ENCODE peak calls at places on chromosomes 7 and 10, in eight cellular contexts. One of them, this sample, is unnamed.

GRCh38 chr7:2461268-2462026 is 14.8 kb downstream of the GRIFIN start:
- DNase-seq in prostate gland: no peak
- DNase-seq in A673: no peak
- DNase-seq in neural progenitor cell: peak; percentile 43
- DNase-seq in uterus: no peak
- DNase-seq in aorta: no peak
- DNase-seq in IMR-90: no peak
- DNase-seq in brain microvascular endothelial cell: no peak
- DNase-seq in this sample: no peak

GRCh38 chr7:101669307-101669706 is 40.2 kb upstream of the MYL10 start:
- DNase-seq in neural progenitor cell: no peak
- DNase-seq in IMR-90: no peak
- DNase-seq in uterus: no peak
- DNase-seq in prostate gland: no peak
- DNase-seq in brain microvascular endothelial cell: no peak
- DNase-seq in A673: no peak
- DNase-seq in aorta: no peak
- DNase-seq in this sample: no peak

GRCh38 chr10:98361131-98361633 is 53.8 kb downstream of the PYROXD2 start:
- DNase-seq in IMR-90: peak; percentile 100
- DNase-seq in neural progenitor cell: peak; percentile 56
- DNase-seq in uterus: peak; percentile 83
- DNase-seq in aorta: peak; percentile 92
- DNase-seq in prostate gland: peak; percentile 38
- DNase-seq in brain microvascular endothelial cell: peak; percentile 100
- DNase-seq in A673: peak; percentile 64
- DNase-seq in this sample: no peak

GRCh38 chr10:97016728-97017473 is 168.9 kb downstream of the SLIT1 start:
- DNase-seq in prostate gland: no peak
- DNase-seq in aorta: no peak
- DNase-seq in neural progenitor cell: no peak
- DNase-seq in IMR-90: no peak
- DNase-seq in brain microvascular endothelial cell: no peak
- DNase-seq in uterus: no peak
- DNase-seq in A673: no peak
- DNase-seq in this sample: no peak

GRCh38 chr10:113226404-113226803 is 276.4 kb downstream of the TCF7L2 start:
- DNase-seq in prostate gland: no peak
- DNase-seq in A673: no peak
- DNase-seq in neural progenitor cell: no peak
- DNase-seq in brain microvascular endothelial cell: no peak
- DNase-seq in IMR-90: no peak
- DNase-seq in uterus: no peak
- DNase-seq in aorta: no peak
- DNase-seq in this sample: no peak

GRCh38 chr10:22561909-22562308 is 152.5 kb downstream of the PIP4K2A start:
- DNase-seq in aorta: no peak
- DNase-seq in prostate gland: no peak
- DNase-seq in brain microvascular endothelial cell: no peak
- DNase-seq in IMR-90: no peak
- DNase-seq in A673: no peak
- DNase-seq in neural progenitor cell: no peak
- DNase-seq in uterus: no peak
- DNase-seq in this sample: no peak

GRCh38 chr10:80900661-80901060 is 363.0 kb downstream of the SH2D4B start:
- DNase-seq in prostate gland: peak; percentile 10
- DNase-seq in neural progenitor cell: no peak
- DNase-seq in brain microvascular endothelial cell: no peak
- DNase-seq in A673: no peak
- DNase-seq in aorta: no peak
- DNase-seq in IMR-90: no peak
- DNase-seq in uterus: no peak
- DNase-seq in this sample: no peak

GRCh38 chr7:151833691-151834090 is 43.2 kb downstream of the PRKAG2 start:
- DNase-seq in uterus: no peak
- DNase-seq in prostate gland: no peak
- DNase-seq in A673: no peak
- DNase-seq in aorta: peak; percentile 56
- DNase-seq in IMR-90: no peak
- DNase-seq in brain microvascular endothelial cell: no peak
- DNase-seq in neural progenitor cell: peak; percentile 14
- DNase-seq in this sample: no peak

GRCh38 chr7:66921396-66921917 is 432 bp downstream of the TMEM248 start:
- DNase-seq in A673: peak; percentile 48
- DNase-seq in brain microvascular endothelial cell: peak; percentile 22
- DNase-seq in IMR-90: peak; percentile 52
- DNase-seq in uterus: peak; percentile 31
- DNase-seq in prostate gland: peak; percentile 18
- DNase-seq in aorta: peak; percentile 78
- DNase-seq in neural progenitor cell: no peak
- DNase-seq in this sample: no peak

GRCh38 chr7:136055266-136055665 is 78.1 kb upstream of the MTPN start:
- DNase-seq in uterus: no peak
- DNase-seq in A673: no peak
- DNase-seq in neural progenitor cell: no peak
- DNase-seq in IMR-90: no peak
- DNase-seq in aorta: no peak
- DNase-seq in prostate gland: no peak
- DNase-seq in brain microvascular endothelial cell: no peak
- DNase-seq in this sample: no peak

GRCh38 chr7:139842414-139843210 is 13.5 kb downstream of the TBXAS1 start:
- DNase-seq in uterus: no peak
- DNase-seq in neural progenitor cell: no peak
- DNase-seq in prostate gland: no peak
- DNase-seq in aorta: no peak
- DNase-seq in IMR-90: peak; percentile 62
- DNase-seq in A673: no peak
- DNase-seq in brain microvascular endothelial cell: peak; percentile 33
- DNase-seq in this sample: no peak

GRCh38 chr7:111903797-111904196 is 302.4 kb downstream of the DOCK4 start:
- DNase-seq in brain microvascular endothelial cell: no peak
- DNase-seq in aorta: no peak
- DNase-seq in neural progenitor cell: no peak
- DNase-seq in A673: no peak
- DNase-seq in prostate gland: no peak
- DNase-seq in uterus: no peak
- DNase-seq in IMR-90: no peak
- DNase-seq in this sample: no peak

GRCh38 chr10:128027306-128027705 is 98.9 kb downstream of the MKI67 start:
- DNase-seq in IMR-90: no peak
- DNase-seq in A673: no peak
- DNase-seq in uterus: no peak
- DNase-seq in aorta: no peak
- DNase-seq in neural progenitor cell: no peak
- DNase-seq in prostate gland: no peak
- DNase-seq in brain microvascular endothelial cell: no peak
- DNase-seq in this sample: no peak

GRCh38 chr7:51451751-51452465 is 135.3 kb upstream of the COBL start:
- DNase-seq in aorta: no peak
- DNase-seq in IMR-90: no peak
- DNase-seq in prostate gland: no peak
- DNase-seq in A673: no peak
- DNase-seq in brain microvascular endothelial cell: no peak
- DNase-seq in neural progenitor cell: peak; percentile 72
- DNase-seq in uterus: no peak
- DNase-seq in this sample: no peak

GRCh38 chr10:96995851-96996250 is 163.8 kb downstream of the LCOR start:
- DNase-seq in uterus: no peak
- DNase-seq in brain microvascular endothelial cell: no peak
- DNase-seq in prostate gland: no peak
- DNase-seq in neural progenitor cell: no peak
- DNase-seq in IMR-90: peak; percentile 20
- DNase-seq in aorta: no peak
- DNase-seq in A673: no peak
- DNase-seq in this sample: peak; percentile 14

DNA sequence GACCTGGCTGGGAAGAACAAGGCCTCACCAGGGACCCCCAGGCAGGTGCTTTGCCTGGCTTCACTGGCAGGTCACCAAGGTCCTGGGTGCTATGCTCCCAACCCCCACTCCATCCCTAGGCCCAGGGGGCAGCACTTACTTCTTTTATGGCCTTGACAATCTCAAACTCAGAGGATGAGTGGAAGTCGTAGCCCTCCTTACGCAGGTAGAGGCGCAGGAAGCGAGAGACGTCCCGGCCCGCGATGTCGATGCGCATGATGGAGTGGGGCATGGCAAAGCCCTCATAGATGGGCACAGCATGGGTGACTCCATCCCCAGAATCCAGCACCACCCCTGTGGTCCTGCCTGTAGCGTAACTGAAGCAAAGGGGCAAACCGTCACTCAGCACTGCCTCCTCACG is 18.5 kb downstream of the ACTR1A start:
- DNase-seq in brain microvascular endothelial cell: no peak
- DNase-seq in neural progenitor cell: no peak
- DNase-seq in aorta: peak; percentile 55
- DNase-seq in uterus: no peak
- DNase-seq in A673: no peak
- DNase-seq in IMR-90: no peak
- DNase-seq in prostate gland: no peak
- DNase-seq in this sample: no peak
- H3K27ac ChIP-seq in brain microvascular endothelial cell: no peak overlapping the region
- H3K27ac ChIP-seq in neural progenitor cell: no peak overlapping the region
- H3K27ac ChIP-seq in aorta: no peak overlapping the region
- H3K27ac ChIP-seq in uterus: no peak overlapping the region
- H3K27ac ChIP-seq in A673: no peak overlapping the region
- H3K27ac ChIP-seq in IMR-90: no peak overlapping the region
- H3K27ac ChIP-seq in prostate gland: no peak overlapping the region
- H3K27ac ChIP-seq in this sample: no peak overlapping the region

DNA sequence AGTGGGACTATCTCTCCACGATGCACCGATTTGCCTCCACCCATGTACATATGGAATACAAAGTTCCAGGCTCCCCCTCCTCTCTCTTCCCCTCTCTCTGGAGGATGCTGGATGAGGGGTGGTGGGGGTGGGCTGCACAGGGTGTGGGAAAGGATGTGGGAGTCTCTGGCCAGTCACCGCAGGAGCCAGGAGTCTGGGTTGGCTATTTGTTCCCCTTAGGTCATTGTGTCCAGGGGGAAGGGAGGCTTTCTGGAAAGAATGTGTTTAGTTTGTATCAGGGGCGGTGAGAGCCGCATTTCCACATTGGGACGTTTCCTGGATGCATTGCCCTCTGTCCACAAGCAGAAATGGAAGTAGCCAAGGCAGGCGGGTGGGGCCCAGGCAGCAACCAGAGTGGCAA is 63.4 kb downstream of the ZNF777 start:
- DNase-seq in A673: no peak
- DNase-seq in aorta: no peak
- DNase-seq in uterus: no peak
- DNase-seq in prostate gland: no peak
- DNase-seq in neural progenitor cell: no peak
- DNase-seq in IMR-90: no peak
- DNase-seq in brain microvascular endothelial cell: no peak
- DNase-seq in this sample: no peak
- H3K4me3 ChIP-seq in A673: no peak overlapping the region
- H3K4me3 ChIP-seq in aorta: no peak overlapping the region
- H3K4me3 ChIP-seq in uterus: no peak overlapping the region
- H3K4me3 ChIP-seq in prostate gland: no peak overlapping the region
- H3K4me3 ChIP-seq in neural progenitor cell: no peak overlapping the region
- H3K4me3 ChIP-seq in IMR-90: no peak overlapping the region
- H3K4me3 ChIP-seq in brain microvascular endothelial cell: no peak overlapping the region
- H3K4me3 ChIP-seq in this sample: no peak overlapping the region

GRCh38 chr7:33719059-33719581 is 186.2 kb upstream of the BMPER start:
- DNase-seq in uterus: no peak
- DNase-seq in aorta: no peak
- DNase-seq in prostate gland: no peak
- DNase-seq in A673: no peak
- DNase-seq in IMR-90: peak; percentile 25
- DNase-seq in neural progenitor cell: no peak
- DNase-seq in brain microvascular endothelial cell: no peak
- DNase-seq in this sample: no peak
- H3K27ac ChIP-seq in uterus: no peak overlapping the region
- H3K27ac ChIP-seq in aorta: no peak overlapping the region
- H3K27ac ChIP-seq in prostate gland: no peak overlapping the region
- H3K27ac ChIP-seq in A673: no peak overlapping the region
- H3K27ac ChIP-seq in IMR-90: no peak overlapping the region
- H3K27ac ChIP-seq in neural progenitor cell: no peak overlapping the region
- H3K27ac ChIP-seq in brain microvascular endothelial cell: no peak overlapping the region
- H3K27ac ChIP-seq in this sample: no peak overlapping the region

DNA sequence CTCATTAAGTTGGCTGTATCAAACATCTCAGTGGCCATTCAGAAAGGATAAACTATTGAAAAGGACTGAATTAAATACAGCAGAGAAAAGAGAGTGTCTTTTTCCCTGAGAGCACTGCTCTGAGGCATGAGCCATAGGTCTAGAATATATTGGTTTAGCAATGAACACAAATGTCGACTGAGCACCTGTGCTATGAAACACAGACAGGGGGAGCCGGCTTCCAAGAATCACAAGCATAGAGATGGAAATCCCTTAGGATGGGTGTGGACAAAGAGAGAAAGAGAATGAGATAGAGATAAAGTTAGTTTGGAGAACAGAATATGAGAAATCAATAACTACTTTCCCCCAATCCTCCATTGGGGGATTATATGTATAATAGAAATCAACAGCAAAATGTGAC is 54.8 kb downstream of the DGKI start:
- DNase-seq in A673: no peak
- DNase-seq in prostate gland: no peak
- DNase-seq in uterus: no peak
- DNase-seq in brain microvascular endothelial cell: no peak
- DNase-seq in aorta: no peak
- DNase-seq in neural progenitor cell: no peak
- DNase-seq in IMR-90: no peak
- DNase-seq in this sample: no peak
- H3K4me3 ChIP-seq in A673: no peak overlapping the region
- H3K4me3 ChIP-seq in prostate gland: no peak overlapping the region
- H3K4me3 ChIP-seq in uterus: no peak overlapping the region
- H3K4me3 ChIP-seq in brain microvascular endothelial cell: no peak overlapping the region
- H3K4me3 ChIP-seq in aorta: no peak overlapping the region
- H3K4me3 ChIP-seq in neural progenitor cell: no peak overlapping the region
- H3K4me3 ChIP-seq in IMR-90: no peak overlapping the region
- H3K4me3 ChIP-seq in this sample: no peak overlapping the region

GRCh38 chr7:158648787-158649186 is 55.8 kb downstream of the NCAPG2 start:
- DNase-seq in prostate gland: no peak
- DNase-seq in uterus: no peak
- DNase-seq in A673: no peak
- DNase-seq in brain microvascular endothelial cell: no peak
- DNase-seq in aorta: no peak
- DNase-seq in neural progenitor cell: no peak
- DNase-seq in IMR-90: no peak
- DNase-seq in this sample: no peak
- H3K27ac ChIP-seq in prostate gland: no peak overlapping the region
- H3K27ac ChIP-seq in uterus: peak overlapping the region; percentile 72
- H3K27ac ChIP-seq in A673: no peak overlapping the region
- H3K27ac ChIP-seq in brain microvascular endothelial cell: peak overlapping the region; percentile 60
- H3K27ac ChIP-seq in aorta: peak overlapping the region; percentile 51
- H3K27ac ChIP-seq in neural progenitor cell: no peak overlapping the region
- H3K27ac ChIP-seq in IMR-90: peak overlapping the region; percentile 86
- H3K27ac ChIP-seq in this sample: peak overlapping the region; percentile 81